ENCODE peak calls at places on chromosomes 16 and 17, in seven cellular contexts. B, I, F, E, A, T and D are unnamed samples.

GRCh38 chr17:19978206-19978802 is 676 bp upstream of the AKAP10 start:
- DNase-seq in B (no peak), I (no peak), F (peak; percentile 54), E (no peak), A (no peak), T (no peak), D (no peak)

GRCh38 chr17:42946812-42947211 is 17.4 kb downstream of the AARSD1 start:
- DNase-seq in B (no peak), I (no peak), F (no peak), E (no peak), A (no peak), T (no peak), D (no peak)

GRCh38 chr16:68972720-68973119 is 129.4 kb downstream of the TANGO6 start:
- DNase-seq in B (peak; percentile 18), I (no peak), F (no peak), E (peak; percentile 50), A (peak; percentile 16), T (peak; percentile 39), D (peak; percentile 38)

GRCh38 chr17:37107406-37108083 is 158.8 kb downstream of the AATF start:
- DNase-seq in B (no peak), I (no peak), F (no peak), E (peak; percentile 18), A (no peak), T (peak; percentile 19), D (no peak)

GRCh38 chr17:7486181-7486580 is 2.0 kb downstream of the POLR2A start:
- DNase-seq in B (no peak), I (no peak), F (no peak), E (peak; percentile 61), A (no peak), T (peak; percentile 79), D (peak; percentile 59)

GRCh38 chr16:57822018-57822553 is 19.8 kb upstream of the KIFC3 start:
- DNase-seq in B (no peak), I (no peak), F (no peak), E (no peak), A (no peak), T (no peak), D (no peak)

GRCh38 chr17:82246365-82247174 is 17.7 kb downstream of the SLC16A3 start:
- DNase-seq in B (no peak), I (no peak), F (no peak), E (peak; percentile 60), A (no peak), T (peak; percentile 54), D (peak; percentile 71)

GRCh38 chr16:67668495-67669157 is 2.0 kb downstream of the C16orf86 start:
- DNase-seq in B (no peak), I (peak; percentile 73), F (peak; percentile 49), E (no peak), A (no peak), T (no peak), D (no peak)

GRCh38 chr16:89918453-89919347 is at the start of gene MC1R:
- DNase-seq in B (peak; percentile 12), I (peak; percentile 87), F (peak; percentile 26), E (peak; percentile 29), A (peak; percentile 46), T (peak; percentile 32), D (peak; percentile 49)

GRCh38 chr17:13776027-13776551 is 174.4 kb upstream of the HS3ST3A1 start:
- DNase-seq in B (no peak), I (no peak), F (no peak), E (peak; percentile 4), A (no peak), T (peak; percentile 29), D (peak; percentile 70)

GRCh38 chr17:68318103-68318991 is 27.1 kb downstream of the ARSG start:
- DNase-seq in B (no peak), I (no peak), F (no peak), E (peak; percentile 18), A (no peak), T (peak; percentile 63), D (peak; percentile 93)

GRCh38 chr16:7303677-7304200 is 28.9 kb upstream of the RBFOX1 start:
- DNase-seq in B (peak; percentile 69), I (no peak), F (no peak), E (no peak), A (no peak), T (no peak), D (no peak)

GRCh38 chr16:19389246-19389645 is 28.4 kb upstream of the TMC5 start:
- DNase-seq in B (peak; percentile 86), I (peak; percentile 60), F (peak; percentile 39), E (no peak), A (peak; percentile 35), T (no peak), D (peak; percentile 40)

GRCh38 chr17:16287563-16288027 is 65.7 kb downstream of the CENPV start:
- DNase-seq in B (no peak), I (peak; percentile 68), F (peak; percentile 38), E (peak; percentile 79), A (no peak), T (peak; percentile 82), D (peak; percentile 75)

GRCh38 chr17:40290629-40291296 is 3.1 kb downstream of the CDC6 start:
- DNase-seq in B (peak; percentile 41), I (peak; percentile 71), F (peak; percentile 44), E (peak; percentile 97), A (no peak), T (peak; percentile 97), D (peak; percentile 82)

GRCh38 chr16:10577305-10578202 is 2.8 kb downstream of the EMP2 start:
- DNase-seq in B (no peak), I (no peak), F (no peak), E (no peak), A (no peak), T (peak; percentile 80), D (peak; percentile 52)

GRCh38 chr16:27258241-27258734 is 10.3 kb downstream of the NSMCE1 start:
- DNase-seq in B (no peak), I (no peak), F (no peak), E (peak; percentile 44), A (no peak), T (no peak), D (peak; percentile 50)

GRCh38 chr16:852451-853185 is 52.1 kb upstream of the GNG13 start:
- DNase-seq in B (no peak), I (no peak), F (no peak), E (no peak), A (no peak), T (no peak), D (no peak)

GRCh38 chr16:72125635-72126428 is 32.2 kb downstream of the DHX38 start:
- DNase-seq in B (no peak), I (no peak), F (no peak), E (no peak), A (no peak), T (no peak), D (no peak)

GRCh38 chr17:55555772-55556171 is 44.5 kb upstream of the SMIM36 start:
- DNase-seq in B (no peak), I (no peak), F (no peak), E (no peak), A (no peak), T (no peak), D (no peak)

GRCh38 chr17:66260265-66260664 is 31.1 kb upstream of the APOH start:
- DNase-seq in B (no peak), I (no peak), F (no peak), E (no peak), A (no peak), T (no peak), D (no peak)

GRCh38 chr17:31489295-31490018 is 98.0 kb downstream of the RAB11FIP4 start:
- DNase-seq in B (no peak), I (no peak), F (peak; percentile 41), E (no peak), A (no peak), T (no peak), D (no peak)